ENCODE peak calls at places on chromosomes 6 and 20, in four cellular contexts. One of them, this sample, is unnamed.

GRCh38 chr6:137729866-137730629 is 137.0 kb upstream of the TNFAIP3 start:
- DNase-seq in ascending aorta: no peak
- DNase-seq in GM23248: peak; percentile 70
- DNase-seq in body of pancreas: no peak
- DNase-seq in this sample: no peak

GRCh38 chr6:159701413-159701999 is 8.5 kb upstream of the SOD2 start:
- DNase-seq in ascending aorta: no peak
- DNase-seq in GM23248: peak; percentile 92
- DNase-seq in body of pancreas: no peak
- DNase-seq in this sample: no peak

GRCh38 chr20:43191946-43192847 is 2.5 kb upstream of the PTPRT start:
- DNase-seq in body of pancreas: peak; percentile 31
- DNase-seq in ascending aorta: no peak
- DNase-seq in GM23248: peak; percentile 35
- DNase-seq in this sample: no peak

GRCh38 chr6:26157150-26157837 is 70.1 kb downstream of the HFE start:
- DNase-seq in ascending aorta: no peak
- DNase-seq in GM23248: peak; percentile 75
- DNase-seq in body of pancreas: peak; percentile 69
- DNase-seq in this sample: no peak

GRCh38 chr6:46528956-46529750 is 37.9 kb upstream of the RCAN2 start:
- DNase-seq in GM23248: peak; percentile 3
- DNase-seq in ascending aorta: no peak
- DNase-seq in body of pancreas: no peak
- DNase-seq in this sample: no peak

GRCh38 chr6:43578748-43579147 is 2.8 kb downstream of the POLH start:
- DNase-seq in body of pancreas: no peak
- DNase-seq in ascending aorta: no peak
- DNase-seq in GM23248: peak; percentile 63
- DNase-seq in this sample: no peak

GRCh38 chr6:3848925-3849605 is at the start of gene FAM50B:
- DNase-seq in GM23248: peak; percentile 90
- DNase-seq in body of pancreas: peak; percentile 96
- DNase-seq in ascending aorta: peak; percentile 79
- DNase-seq in this sample: peak; percentile 70

GRCh38 chr20:17663040-17663399 is 19.0 kb downstream of the RRBP1 start:
- DNase-seq in body of pancreas: peak; percentile 11
- DNase-seq in GM23248: no peak
- DNase-seq in ascending aorta: no peak
- DNase-seq in this sample: no peak

GRCh38 chr6:43718387-43719105 is 31.0 kb upstream of the MRPS18A start:
- DNase-seq in GM23248: no peak
- DNase-seq in ascending aorta: no peak
- DNase-seq in body of pancreas: no peak
- DNase-seq in this sample: no peak

GRCh38 chr20:1813674-1814635 is 81.3 kb upstream of the SIRPA start:
- DNase-seq in ascending aorta: no peak
- DNase-seq in GM23248: no peak
- DNase-seq in body of pancreas: no peak
- DNase-seq in this sample: no peak

GRCh38 chr6:144460224-144461095 is 175.3 kb downstream of the UTRN start:
- DNase-seq in ascending aorta: no peak
- DNase-seq in body of pancreas: no peak
- DNase-seq in GM23248: no peak
- DNase-seq in this sample: no peak

GRCh38 chr6:149454405-149454848 is 30.4 kb downstream of the ZC3H12D start:
- DNase-seq in GM23248: peak; percentile 95
- DNase-seq in body of pancreas: peak; percentile 96
- DNase-seq in ascending aorta: peak; percentile 83
- DNase-seq in this sample: peak; percentile 83

GRCh38 chr6:132122871-132123270 is 171.7 kb upstream of the CCN2 start:
- DNase-seq in body of pancreas: no peak
- DNase-seq in ascending aorta: no peak
- DNase-seq in GM23248: no peak
- DNase-seq in this sample: no peak

GRCh38 chr6:142444388-142444787 is 142.6 kb downstream of the ADGRG6 start:
- DNase-seq in ascending aorta: no peak
- DNase-seq in GM23248: peak; percentile 28
- DNase-seq in body of pancreas: no peak
- DNase-seq in this sample: no peak

GRCh38 chr20:6780414-6780813 is 12.9 kb downstream of the BMP2 start:
- DNase-seq in ascending aorta: no peak
- DNase-seq in body of pancreas: no peak
- DNase-seq in GM23248: no peak
- DNase-seq in this sample: no peak

GRCh38 chr20:44642203-44643153 is 9.0 kb downstream of the ADA start:
- DNase-seq in GM23248: peak; percentile 87
- DNase-seq in ascending aorta: no peak
- DNase-seq in body of pancreas: peak; percentile 65
- DNase-seq in this sample: no peak

GRCh38 chr20:50186151-50186885 is 4.3 kb upstream of the CEBPB start:
- DNase-seq in GM23248: peak; percentile 85
- DNase-seq in ascending aorta: peak; percentile 68
- DNase-seq in body of pancreas: peak; percentile 97
- DNase-seq in this sample: peak; percentile 91

GRCh38 chr20:381581-382290 is 1.2 kb downstream of the TRIB3 start:
- DNase-seq in ascending aorta: peak; percentile 40
- DNase-seq in body of pancreas: peak; percentile 73
- DNase-seq in GM23248: peak; percentile 82
- DNase-seq in this sample: peak; percentile 12

GRCh38 chr6:164048840-164049239 is 634.3 kb downstream of the QKI start:
- DNase-seq in ascending aorta: no peak
- DNase-seq in GM23248: no peak
- DNase-seq in body of pancreas: no peak
- DNase-seq in this sample: no peak

GRCh38 chr6:57242505-57242904 is 20.4 kb upstream of the RAB23 start:
- DNase-seq in GM23248: peak; percentile 95
- DNase-seq in ascending aorta: no peak
- DNase-seq in body of pancreas: no peak
- DNase-seq in this sample: no peak

GRCh38 chr6:147909645-147910044 is 401.2 kb downstream of the SAMD5 start:
- DNase-seq in body of pancreas: no peak
- DNase-seq in GM23248: no peak
- DNase-seq in ascending aorta: no peak
- DNase-seq in this sample: no peak

GRCh38 chr6:170083236-170084051 is 207.4 kb downstream of the DLL1 start:
- DNase-seq in body of pancreas: peak; percentile 6
- DNase-seq in ascending aorta: no peak
- DNase-seq in GM23248: no peak
- DNase-seq in this sample: no peak

GRCh38 chr6:131182991-131183425 is 47.7 kb downstream of the AKAP7 start:
- DNase-seq in body of pancreas: no peak
- DNase-seq in GM23248: peak; percentile 64
- DNase-seq in ascending aorta: no peak
- DNase-seq in this sample: no peak

GRCh38 chr6:45737331-45738056 is 278.2 kb downstream of the CLIC5 start:
- DNase-seq in ascending aorta: no peak
- DNase-seq in body of pancreas: no peak
- DNase-seq in GM23248: no peak
- DNase-seq in this sample: no peak

GRCh38 chr6:112524071-112524470 is 176.9 kb downstream of the RFPL4B start:
- DNase-seq in body of pancreas: no peak
- DNase-seq in ascending aorta: no peak
- DNase-seq in GM23248: no peak
- DNase-seq in this sample: no peak

GRCh38 chr6:19723533-19723932 is 113.6 kb upstream of the ID4 start:
- DNase-seq in ascending aorta: no peak
- DNase-seq in body of pancreas: no peak
- DNase-seq in GM23248: peak; percentile 91
- DNase-seq in this sample: no peak

GRCh38 chr20:8932192-8933150 is 136.4 kb upstream of the PLCB4 start:
- DNase-seq in body of pancreas: no peak
- DNase-seq in GM23248: peak; percentile 77
- DNase-seq in ascending aorta: no peak
- DNase-seq in this sample: no peak

GRCh38 chr6:23175391-23175790 is 606.0 kb downstream of the HDGFL1 start:
- DNase-seq in GM23248: peak; percentile 70
- DNase-seq in ascending aorta: no peak
- DNase-seq in body of pancreas: no peak
- DNase-seq in this sample: no peak

GRCh38 chr6:30768634-30769087 is 24.3 kb upstream of the IER3 start:
- DNase-seq in ascending aorta: no peak
- DNase-seq in GM23248: peak; percentile 25
- DNase-seq in body of pancreas: no peak
- DNase-seq in this sample: no peak

GRCh38 chr6:94071835-94072234 is 652.5 kb upstream of the EPHA7 start:
- DNase-seq in body of pancreas: no peak
- DNase-seq in GM23248: peak; percentile 1
- DNase-seq in ascending aorta: no peak
- DNase-seq in this sample: no peak

GRCh38 chr6:69349776-69350175 is 447.0 kb downstream of the LMBRD1 start:
- DNase-seq in GM23248: no peak
- DNase-seq in body of pancreas: no peak
- DNase-seq in ascending aorta: no peak
- DNase-seq in this sample: no peak

GRCh38 chr20:6976535-6976934 is 209.0 kb downstream of the BMP2 start:
- DNase-seq in body of pancreas: no peak
- DNase-seq in GM23248: no peak
- DNase-seq in ascending aorta: no peak
- DNase-seq in this sample: no peak

GRCh38 chr6:25717856-25718740 is 36.4 kb upstream of the SLC17A4 start:
- DNase-seq in ascending aorta: no peak
- DNase-seq in GM23248: peak; percentile 62
- DNase-seq in body of pancreas: no peak
- DNase-seq in this sample: no peak

GRCh38 chr20:37279820-37280219 is 9.6 kb upstream of the MANBAL start:
- DNase-seq in GM23248: no peak
- DNase-seq in ascending aorta: no peak
- DNase-seq in body of pancreas: no peak
- DNase-seq in this sample: no peak

GRCh38 chr6:108850669-108851467 is 2.6 kb downstream of the ARMC2 start:
- DNase-seq in body of pancreas: peak; percentile 65
- DNase-seq in ascending aorta: no peak
- DNase-seq in GM23248: no peak
- DNase-seq in this sample: no peak

GRCh38 chr20:32982617-32983458 is 21.4 kb downstream of the SUN5 start:
- DNase-seq in GM23248: no peak
- DNase-seq in body of pancreas: peak; percentile 37
- DNase-seq in ascending aorta: no peak
- DNase-seq in this sample: no peak
- H3K27ac ChIP-seq in GM23248: no peak overlapping the region
- H3K27ac ChIP-seq in body of pancreas: no peak overlapping the region
- H3K27ac ChIP-seq in ascending aorta: no peak overlapping the region
- H3K27ac ChIP-seq in this sample: no peak overlapping the region

DNA sequence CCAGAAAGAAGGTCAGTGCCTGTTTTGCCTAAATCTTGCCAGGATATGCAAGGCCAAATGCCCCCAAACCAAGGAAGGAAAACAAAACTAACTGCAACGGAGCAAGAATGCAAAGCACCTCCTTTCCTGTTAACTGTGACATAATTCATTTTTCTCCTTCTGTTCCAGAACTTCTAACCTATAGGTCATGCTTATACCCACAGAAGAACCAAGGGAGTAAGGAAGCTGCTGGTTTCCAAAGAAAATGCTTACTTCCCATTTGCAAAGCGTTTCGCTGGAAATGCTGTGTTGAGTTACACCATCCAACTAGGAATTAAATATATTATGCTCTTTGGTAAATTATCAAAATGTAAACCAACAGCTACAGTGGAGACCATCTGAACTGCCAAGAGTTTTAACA is 43.0 kb downstream of the ATXN1 start:
- DNase-seq in ascending aorta: no peak
- DNase-seq in body of pancreas: no peak
- DNase-seq in GM23248: no peak
- DNase-seq in this sample: no peak
- H3K27ac ChIP-seq in ascending aorta: peak overlapping the region; percentile 50
- H3K27ac ChIP-seq in body of pancreas: no peak overlapping the region
- H3K27ac ChIP-seq in GM23248: no peak overlapping the region
- H3K27ac ChIP-seq in this sample: peak overlapping the region; percentile 14

GRCh38 chr20:35293303-35294292 is 1.4 kb upstream of the FAM83C start:
- DNase-seq in ascending aorta: no peak
- DNase-seq in body of pancreas: no peak
- DNase-seq in GM23248: no peak
- DNase-seq in this sample: no peak

GRCh38 chr20:35294293-35294685 is 2.1 kb upstream of the FAM83C start:
- DNase-seq in GM23248: no peak
- DNase-seq in ascending aorta: no peak
- DNase-seq in body of pancreas: no peak
- DNase-seq in this sample: no peak

GRCh38 chr20:35290887-35291417 is 1.3 kb downstream of the FAM83C start:
- DNase-seq in body of pancreas: no peak
- DNase-seq in ascending aorta: no peak
- DNase-seq in GM23248: no peak
- DNase-seq in this sample: no peak

GRCh38 chr20:35291654-35292503 is at the start of gene FAM83C:
- DNase-seq in GM23248: no peak
- DNase-seq in ascending aorta: no peak
- DNase-seq in body of pancreas: no peak
- DNase-seq in this sample: no peak

GRCh38 chr20:35292504-35293285 is 470 bp upstream of the FAM83C start:
- DNase-seq in body of pancreas: no peak
- DNase-seq in ascending aorta: no peak
- DNase-seq in GM23248: no peak
- DNase-seq in this sample: no peak
- H3K27ac ChIP-seq in body of pancreas: no peak overlapping the region
- H3K27ac ChIP-seq in ascending aorta: no peak overlapping the region
- H3K27ac ChIP-seq in GM23248: no peak overlapping the region
- H3K27ac ChIP-seq in this sample: no peak overlapping the region

GRCh38 chr6:38144365-38144764 is 324.8 kb downstream of the ZFAND3 start:
- DNase-seq in body of pancreas: no peak
- DNase-seq in GM23248: no peak
- DNase-seq in ascending aorta: no peak
- DNase-seq in this sample: no peak
- H3K27ac ChIP-seq in body of pancreas: no peak overlapping the region
- H3K27ac ChIP-seq in GM23248: no peak overlapping the region
- H3K27ac ChIP-seq in ascending aorta: no peak overlapping the region
- H3K27ac ChIP-seq in this sample: no peak overlapping the region

DNA sequence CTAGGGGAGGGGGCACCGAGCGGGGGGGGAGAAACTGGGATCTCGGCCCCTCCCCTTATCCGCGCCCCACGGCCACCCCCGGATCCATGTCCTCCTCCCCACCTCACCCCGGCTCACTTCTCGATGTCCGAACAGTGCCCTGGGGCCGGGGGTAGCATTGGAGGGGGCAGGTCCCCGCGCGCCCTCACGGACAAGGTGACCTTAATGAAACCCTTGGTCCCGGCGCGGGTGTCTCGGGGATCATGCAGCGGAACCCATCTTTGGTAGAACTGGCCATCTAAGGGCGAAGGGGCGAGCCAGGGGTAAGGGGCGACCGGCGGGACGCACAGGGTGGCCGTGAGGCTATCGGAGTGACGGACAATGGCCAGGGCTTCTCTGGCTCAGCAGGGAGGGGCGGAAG is 13.6 kb upstream of the SPAG4 start:
- DNase-seq in GM23248: no peak
- DNase-seq in ascending aorta: no peak
- DNase-seq in body of pancreas: no peak
- DNase-seq in this sample: no peak
- H3K27ac ChIP-seq in GM23248: no peak overlapping the region
- H3K27ac ChIP-seq in ascending aorta: no peak overlapping the region
- H3K27ac ChIP-seq in body of pancreas: no peak overlapping the region
- H3K27ac ChIP-seq in this sample: no peak overlapping the region

GRCh38 chr20:59937150-59937549 is 3.0 kb downstream of the PPP1R3D start:
- DNase-seq in GM23248: peak; percentile 44
- DNase-seq in body of pancreas: no peak
- DNase-seq in ascending aorta: no peak
- DNase-seq in this sample: no peak
- H3K27ac ChIP-seq in GM23248: peak overlapping the region; percentile 99
- H3K27ac ChIP-seq in body of pancreas: no peak overlapping the region
- H3K27ac ChIP-seq in ascending aorta: no peak overlapping the region
- H3K27ac ChIP-seq in this sample: no peak overlapping the region